ENCODE peak calls at places on chromosome 13, in four cellular contexts. Z, F, J and L are unnamed samples.

GRCh38 chr13:24074687-24075086 is 85.8 kb upstream of the SPATA13 start:
- DNase-seq in Z (no peak), F (no peak), J (no peak), L (no peak)

GRCh38 chr13:101447852-101448251 is 4.6 kb upstream of the ITGBL1 start:
- DNase-seq in Z (peak), F (no peak), J (no peak), L (no peak)

GRCh38 chr13:100673376-100673830 is 1.2 kb downstream of the TMTC4 start:
- DNase-seq in Z (no peak), F (no peak), J (peak), L (no peak)

GRCh38 chr13:99307247-99307646 is at the start of gene GPR183:
- DNase-seq in Z (peak), F (no peak), J (peak), L (no peak)

GRCh38 chr13:75255159-75255558 is 226.8 kb downstream of the TBC1D4 start:
- DNase-seq in Z (no peak), F (no peak), J (no peak), L (no peak)

GRCh38 chr13:44278164-44278563 is 95.5 kb upstream of the SERP2 start:
- DNase-seq in Z (no peak), F (no peak), J (no peak), L (no peak)

GRCh38 chr13:83325454-83325853 is 556.8 kb downstream of the SLITRK1 start:
- DNase-seq in Z (peak), F (no peak), J (no peak), L (no peak)

GRCh38 chr13:46736568-46736967 is 60.4 kb downstream of the ESD start:
- DNase-seq in Z (no peak), F (no peak), J (no peak), L (no peak)

GRCh38 chr13:27613623-27614022 is 6.7 kb downstream of the LNX2 start:
- DNase-seq in Z (no peak), F (no peak), J (no peak), L (no peak)

GRCh38 chr13:45447050-45447661 is 17.6 kb upstream of the COG3 start:
- DNase-seq in Z (no peak), F (peak), J (no peak), L (no peak)

GRCh38 chr13:22141636-22142035 is 470.8 kb downstream of the FGF9 start:
- DNase-seq in Z (no peak), F (no peak), J (no peak), L (no peak)

GRCh38 chr13:44815507-44816074 is 173.7 kb downstream of the NUFIP1 start:
- DNase-seq in Z (peak), F (peak), J (no peak), L (no peak)

GRCh38 chr13:94608586-94608985 is 6.9 kb downstream of the GPR180 start:
- DNase-seq in Z (no peak), F (no peak), J (no peak), L (no peak)

GRCh38 chr13:23510979-23511735 is 59.1 kb upstream of the TNFRSF19 start:
- DNase-seq in Z (peak), F (peak), J (peak), L (peak)

GRCh38 chr13:45092668-45093067 is 27.6 kb upstream of the GTF2F2 start:
- DNase-seq in Z (no peak), F (no peak), J (no peak), L (no peak)

GRCh38 chr13:26785845-26786630 is 25.5 kb upstream of the GPR12 start:
- DNase-seq in Z (no peak), F (no peak), J (no peak), L (no peak)

GRCh38 chr13:44739539-44739938 is 163.4 kb upstream of the TSC22D1 start:
- DNase-seq in Z (peak), F (no peak), J (no peak), L (no peak)

GRCh38 chr13:36834299-36834698 is 15.3 kb downstream of the RFXAP start:
- DNase-seq in Z (peak), F (no peak), J (no peak), L (no peak)

GRCh38 chr13:43133792-43134191 is 110.4 kb downstream of the DNAJC15 start:
- DNase-seq in Z (no peak), F (no peak), J (no peak), L (no peak)

GRCh38 chr13:53191091-53191490 is 162.5 kb downstream of the OLFM4 start:
- DNase-seq in Z (peak), F (no peak), J (no peak), L (no peak)

GRCh38 chr13:98274921-98275487 is 97.9 kb upstream of the RNF113B start:
- DNase-seq in Z (peak), F (no peak), J (no peak), L (no peak)

GRCh38 chr13:72127031-72127430 is 260.0 kb upstream of the DACH1 start:
- DNase-seq in Z (no peak), F (no peak), J (no peak), L (no peak)

GRCh38 chr13:64278493-64278892 is 2862.8 kb upstream of the PCDH20 start:
- DNase-seq in Z (peak), F (no peak), J (no peak), L (no peak)

GRCh38 chr13:83546476-83546875 is 335.8 kb downstream of the SLITRK1 start:
- DNase-seq in Z (no peak), F (no peak), J (no peak), L (no peak)

GRCh38 chr13:43831088-43831487 is 44.3 kb upstream of the ENOX1 start:
- DNase-seq in Z (peak), F (no peak), J (no peak), L (no peak)

GRCh38 chr13:96090240-96091101 is 564 bp downstream of the HS6ST3 start:
- DNase-seq in Z (no peak), F (no peak), J (no peak), L (no peak)

GRCh38 chr13:94329277-94329676 is 150.2 kb downstream of the DCT start:
- DNase-seq in Z (peak), F (no peak), J (no peak), L (no peak)

GRCh38 chr13:30381049-30381448 is 41.2 kb upstream of the UBE2L5 start:
- DNase-seq in Z (no peak), F (no peak), J (no peak), L (no peak)

GRCh38 chr13:48818495-48818961 is 157.2 kb upstream of the FNDC3A start:
- DNase-seq in Z (peak), F (no peak), J (no peak), L (no peak)

DNA sequence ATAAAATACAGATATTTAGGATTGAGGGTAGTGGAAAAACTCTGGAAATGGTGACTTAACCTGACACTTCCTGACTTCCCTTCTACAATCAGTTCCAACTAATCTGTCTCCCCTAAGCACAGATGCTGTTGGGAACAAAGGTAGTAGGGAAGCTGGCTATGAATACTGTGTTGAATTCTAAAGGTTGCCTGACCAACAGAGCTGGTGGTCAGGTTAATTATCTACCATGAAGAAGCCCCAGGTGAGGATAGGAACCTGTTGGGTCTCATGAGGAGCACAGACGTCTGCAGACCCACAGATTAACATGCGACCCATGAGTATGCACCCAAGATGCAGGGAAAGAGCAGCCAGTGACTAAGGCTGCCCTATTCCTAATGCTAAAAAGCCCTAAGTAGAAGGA is 172.3 kb downstream of the DIAPH3 start:
- DNase-seq in Z (no peak), F (no peak), J (no peak), L (no peak)
- TF ChIP-seq MXI1 in Z (no peak), F (no peak), J (no peak), L (no peak)

GRCh38 chr13:111228262-111229144 is 91.9 kb upstream of the TEX29 start:
- DNase-seq in Z (peak), F (no peak), J (no peak), L (no peak)
- TF ChIP-seq POLR2A in Z (no peak), F (no peak), J (no peak), L (no peak)

GRCh38 chr13:79393564-79394249 is 12.3 kb downstream of the RBM26 start:
- DNase-seq in Z (no peak), F (peak), J (peak), L (no peak)
- H3K4me2 ChIP-seq in Z (no peak), F (peak), J (no peak), L (peak)

GRCh38 chr13:77516342-77516789 is 19.1 kb upstream of the SCEL start:
- DNase-seq in Z (peak), F (no peak), J (no peak), L (no peak)
- TF ChIP-seq MXI1 in Z (no peak), F (no peak), J (no peak), L (no peak)

DNA sequence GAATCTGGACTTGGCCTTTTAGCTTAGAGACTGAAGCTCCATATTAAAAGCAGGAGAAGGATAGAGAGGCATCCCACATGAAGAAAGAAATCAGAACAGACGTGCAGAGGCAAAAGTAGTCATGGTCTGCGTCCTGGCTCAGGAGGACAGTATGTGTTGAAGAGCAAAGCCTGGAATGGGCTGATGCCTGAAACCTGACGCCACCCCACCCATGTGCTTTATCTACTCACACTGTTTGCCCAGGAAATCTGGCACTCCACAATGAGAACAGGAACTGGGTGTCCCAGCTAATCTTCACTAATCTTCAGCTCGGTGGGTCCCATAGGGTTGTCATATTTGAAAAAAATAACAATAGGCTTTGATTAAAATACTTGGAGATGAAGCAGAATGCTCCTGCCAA is 549.0 kb upstream of the GPC6 start:
- DNase-seq in Z (no peak), F (no peak), J (no peak), L (no peak)
- TF ChIP-seq POLR2A in Z (no peak), F (no peak), J (no peak), L (no peak)

DNA sequence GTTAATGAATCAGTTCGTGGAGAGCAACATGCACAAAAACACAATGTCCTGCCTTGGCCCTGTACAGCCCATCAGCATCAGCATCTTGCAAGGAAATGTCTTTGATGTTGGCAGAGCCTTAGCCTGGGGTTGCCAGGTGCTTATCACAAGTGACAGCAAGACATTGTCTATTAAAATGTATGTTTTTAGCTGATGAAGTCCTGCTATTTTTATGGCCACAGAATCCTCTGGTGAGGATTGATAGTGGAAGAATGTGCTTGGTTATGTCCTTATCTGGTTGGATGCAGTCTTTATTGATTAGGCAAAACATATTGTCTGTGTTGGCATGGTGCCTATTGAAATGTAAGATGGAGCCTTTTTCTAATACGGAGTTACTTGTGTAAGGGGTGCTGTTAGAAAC is 1427.0 kb upstream of the MIR17HG start:
- DNase-seq in Z (no peak), F (no peak), J (no peak), L (no peak)
- H3K4me2 ChIP-seq in Z (no peak), F (no peak), J (no peak), L (no peak)

GRCh38 chr13:113596321-113597200 is 12.0 kb downstream of the TFDP1 start:
- DNase-seq in Z (no peak), F (no peak), J (no peak), L (no peak)
- TF ChIP-seq MXI1 in Z (no peak), F (no peak), J (no peak), L (no peak)